ENCODE peak calls at places on chromosomes 4 and X, in ten cellular contexts. One of them, this sample, is unnamed.
A peak's percentile ranks its signal among the peaks of the same experiment; 100 is the strongest.

GRCh38 chr4:170026253-170026991 is at the start of gene MFAP3L:
- DNase-seq in AG04450: peak; percentile 63
- DNase-seq in GM23338: peak; percentile 91
- DNase-seq in brain microvascular endothelial cell: peak; percentile 81
- DNase-seq in epithelial cell of esophagus: peak; percentile 96
- DNase-seq in CD4-positive, alpha-beta T cell: peak; percentile 73
- DNase-seq in right lobe of liver: peak; percentile 94
- DNase-seq in lower lobe of right lung: peak; percentile 93
- DNase-seq in left ventricle myocardium inferior: peak; percentile 90
- DNase-seq in tibial nerve: peak; percentile 71
- DNase-seq in this sample: peak; percentile 95

GRCh38 chr4:61301285-61301684 is 101.2 kb downstream of the ADGRL3 start:
- DNase-seq in left ventricle myocardium inferior: no peak
- DNase-seq in epithelial cell of esophagus: no peak
- DNase-seq in right lobe of liver: no peak
- DNase-seq in brain microvascular endothelial cell: no peak
- DNase-seq in lower lobe of right lung: no peak
- DNase-seq in GM23338: no peak
- DNase-seq in tibial nerve: no peak
- DNase-seq in AG04450: no peak
- DNase-seq in CD4-positive, alpha-beta T cell: no peak
- DNase-seq in this sample: no peak

GRCh38 chr4:17780461-17781071 is 855 bp downstream of the FAM184B start:
- DNase-seq in AG04450: no peak
- DNase-seq in right lobe of liver: no peak
- DNase-seq in brain microvascular endothelial cell: no peak
- DNase-seq in left ventricle myocardium inferior: no peak
- DNase-seq in lower lobe of right lung: no peak
- DNase-seq in epithelial cell of esophagus: peak; percentile 14
- DNase-seq in CD4-positive, alpha-beta T cell: no peak
- DNase-seq in tibial nerve: no peak
- DNase-seq in GM23338: no peak
- DNase-seq in this sample: no peak

GRCh38 chr4:186700746-186701145 is 22.9 kb downstream of the FAT1 start:
- DNase-seq in left ventricle myocardium inferior: peak; percentile 65
- DNase-seq in AG04450: no peak
- DNase-seq in brain microvascular endothelial cell: peak; percentile 41
- DNase-seq in lower lobe of right lung: no peak
- DNase-seq in right lobe of liver: no peak
- DNase-seq in CD4-positive, alpha-beta T cell: no peak
- DNase-seq in GM23338: no peak
- DNase-seq in epithelial cell of esophagus: peak; percentile 63
- DNase-seq in tibial nerve: peak; percentile 71
- DNase-seq in this sample: no peak

GRCh38 chrX:13965531-13965930 is 64.2 kb downstream of the GEMIN8 start:
- DNase-seq in right lobe of liver: no peak
- DNase-seq in brain microvascular endothelial cell: no peak
- DNase-seq in left ventricle myocardium inferior: no peak
- DNase-seq in CD4-positive, alpha-beta T cell: no peak
- DNase-seq in lower lobe of right lung: no peak
- DNase-seq in tibial nerve: no peak
- DNase-seq in GM23338: peak; percentile 34
- DNase-seq in AG04450: no peak
- DNase-seq in epithelial cell of esophagus: no peak
- DNase-seq in this sample: no peak

GRCh38 chr4:31146366-31146765 is 426.2 kb downstream of the PCDH7 start:
- DNase-seq in brain microvascular endothelial cell: no peak
- DNase-seq in AG04450: no peak
- DNase-seq in GM23338: no peak
- DNase-seq in lower lobe of right lung: no peak
- DNase-seq in epithelial cell of esophagus: peak; percentile 28
- DNase-seq in left ventricle myocardium inferior: no peak
- DNase-seq in right lobe of liver: no peak
- DNase-seq in tibial nerve: no peak
- DNase-seq in CD4-positive, alpha-beta T cell: no peak
- DNase-seq in this sample: no peak

GRCh38 chr4:102268355-102268754 is 76.9 kb downstream of the SLC39A8 start:
- DNase-seq in left ventricle myocardium inferior: no peak
- DNase-seq in tibial nerve: no peak
- DNase-seq in AG04450: no peak
- DNase-seq in lower lobe of right lung: no peak
- DNase-seq in epithelial cell of esophagus: peak; percentile 35
- DNase-seq in brain microvascular endothelial cell: no peak
- DNase-seq in GM23338: no peak
- DNase-seq in CD4-positive, alpha-beta T cell: no peak
- DNase-seq in right lobe of liver: no peak
- DNase-seq in this sample: no peak

GRCh38 chrX:39450578-39450977 is 647.2 kb downstream of the BCOR start:
- DNase-seq in brain microvascular endothelial cell: no peak
- DNase-seq in AG04450: no peak
- DNase-seq in GM23338: peak; percentile 7
- DNase-seq in lower lobe of right lung: no peak
- DNase-seq in epithelial cell of esophagus: no peak
- DNase-seq in right lobe of liver: no peak
- DNase-seq in left ventricle myocardium inferior: no peak
- DNase-seq in tibial nerve: no peak
- DNase-seq in CD4-positive, alpha-beta T cell: no peak
- DNase-seq in this sample: no peak

GRCh38 chrX:41491267-41492004 is 44.3 kb downstream of the NYX start:
- DNase-seq in brain microvascular endothelial cell: peak; percentile 71
- DNase-seq in right lobe of liver: no peak
- DNase-seq in CD4-positive, alpha-beta T cell: no peak
- DNase-seq in AG04450: peak; percentile 78
- DNase-seq in left ventricle myocardium inferior: no peak
- DNase-seq in GM23338: peak; percentile 60
- DNase-seq in epithelial cell of esophagus: peak; percentile 90
- DNase-seq in tibial nerve: no peak
- DNase-seq in lower lobe of right lung: no peak
- DNase-seq in this sample: no peak

GRCh38 chr4:118941149-118941548 is 52.5 kb downstream of the SYNPO2 start:
- DNase-seq in brain microvascular endothelial cell: no peak
- DNase-seq in right lobe of liver: peak; percentile 80
- DNase-seq in CD4-positive, alpha-beta T cell: no peak
- DNase-seq in GM23338: no peak
- DNase-seq in AG04450: no peak
- DNase-seq in left ventricle myocardium inferior: no peak
- DNase-seq in tibial nerve: peak; percentile 24
- DNase-seq in lower lobe of right lung: no peak
- DNase-seq in epithelial cell of esophagus: peak; percentile 56
- DNase-seq in this sample: no peak

GRCh38 chrX:9825129-9825865 is 39.1 kb downstream of the SHROOM2 start:
- DNase-seq in tibial nerve: no peak
- DNase-seq in lower lobe of right lung: no peak
- DNase-seq in brain microvascular endothelial cell: no peak
- DNase-seq in GM23338: no peak
- DNase-seq in epithelial cell of esophagus: no peak
- DNase-seq in AG04450: no peak
- DNase-seq in left ventricle myocardium inferior: no peak
- DNase-seq in right lobe of liver: no peak
- DNase-seq in CD4-positive, alpha-beta T cell: no peak
- DNase-seq in this sample: no peak

GRCh38 chr4:2835978-2836377 is 7.7 kb upstream of the ADD1 start:
- DNase-seq in AG04450: no peak
- DNase-seq in tibial nerve: peak; percentile 11
- DNase-seq in lower lobe of right lung: no peak
- DNase-seq in right lobe of liver: peak; percentile 47
- DNase-seq in GM23338: no peak
- DNase-seq in epithelial cell of esophagus: no peak
- DNase-seq in left ventricle myocardium inferior: peak; percentile 11
- DNase-seq in brain microvascular endothelial cell: no peak
- DNase-seq in CD4-positive, alpha-beta T cell: no peak
- DNase-seq in this sample: no peak

GRCh38 chr4:150164956-150165355 is 86.7 kb downstream of the DCLK2 start:
- DNase-seq in CD4-positive, alpha-beta T cell: no peak
- DNase-seq in tibial nerve: no peak
- DNase-seq in left ventricle myocardium inferior: no peak
- DNase-seq in AG04450: no peak
- DNase-seq in lower lobe of right lung: no peak
- DNase-seq in GM23338: no peak
- DNase-seq in brain microvascular endothelial cell: no peak
- DNase-seq in right lobe of liver: no peak
- DNase-seq in epithelial cell of esophagus: peak; percentile 29
- DNase-seq in this sample: no peak

GRCh38 chr4:78058591-78059523 is 1.7 kb downstream of the FRAS1 start:
- DNase-seq in epithelial cell of esophagus: peak; percentile 72
- DNase-seq in right lobe of liver: peak; percentile 46
- DNase-seq in brain microvascular endothelial cell: peak; percentile 9
- DNase-seq in left ventricle myocardium inferior: peak; percentile 24
- DNase-seq in tibial nerve: no peak
- DNase-seq in CD4-positive, alpha-beta T cell: no peak
- DNase-seq in GM23338: peak; percentile 86
- DNase-seq in lower lobe of right lung: peak; percentile 61
- DNase-seq in AG04450: no peak
- DNase-seq in this sample: peak; percentile 57

GRCh38 chrX:45801554-45801953 is 600.9 kb upstream of the DIPK2B start:
- DNase-seq in GM23338: peak; percentile 38
- DNase-seq in left ventricle myocardium inferior: no peak
- DNase-seq in lower lobe of right lung: no peak
- DNase-seq in CD4-positive, alpha-beta T cell: no peak
- DNase-seq in tibial nerve: no peak
- DNase-seq in AG04450: no peak
- DNase-seq in brain microvascular endothelial cell: peak; percentile 24
- DNase-seq in epithelial cell of esophagus: peak; percentile 38
- DNase-seq in right lobe of liver: no peak
- DNase-seq in this sample: no peak
- TF ChIP-seq CTCF in GM23338: peak; percentile 18
- TF ChIP-seq CTCF in left ventricle myocardium inferior: peak; percentile 53
- TF ChIP-seq CTCF in lower lobe of right lung: peak; percentile 34
- TF ChIP-seq CTCF in CD4-positive, alpha-beta T cell: peak; percentile 44
- TF ChIP-seq CTCF in tibial nerve: no peak
- TF ChIP-seq CTCF in AG04450: no peak
- TF ChIP-seq CTCF in brain microvascular endothelial cell: peak; percentile 32
- TF ChIP-seq CTCF in epithelial cell of esophagus: peak; percentile 19
- TF ChIP-seq CTCF in right lobe of liver: peak; percentile 54
- TF ChIP-seq CTCF in this sample: no peak

GRCh38 chr4:56235714-56236113 is 151.6 kb downstream of the AASDH start:
- DNase-seq in epithelial cell of esophagus: no peak
- DNase-seq in AG04450: no peak
- DNase-seq in left ventricle myocardium inferior: no peak
- DNase-seq in GM23338: no peak
- DNase-seq in tibial nerve: no peak
- DNase-seq in lower lobe of right lung: no peak
- DNase-seq in brain microvascular endothelial cell: no peak
- DNase-seq in CD4-positive, alpha-beta T cell: no peak
- DNase-seq in right lobe of liver: no peak
- DNase-seq in this sample: no peak
- TF ChIP-seq CTCF in epithelial cell of esophagus: no peak
- TF ChIP-seq CTCF in AG04450: no peak
- TF ChIP-seq CTCF in left ventricle myocardium inferior: no peak
- TF ChIP-seq CTCF in GM23338: no peak
- TF ChIP-seq CTCF in tibial nerve: no peak
- TF ChIP-seq CTCF in lower lobe of right lung: no peak
- TF ChIP-seq CTCF in brain microvascular endothelial cell: no peak
- TF ChIP-seq CTCF in CD4-positive, alpha-beta T cell: no peak
- TF ChIP-seq CTCF in right lobe of liver: no peak
- TF ChIP-seq CTCF in this sample: no peak

DNA sequence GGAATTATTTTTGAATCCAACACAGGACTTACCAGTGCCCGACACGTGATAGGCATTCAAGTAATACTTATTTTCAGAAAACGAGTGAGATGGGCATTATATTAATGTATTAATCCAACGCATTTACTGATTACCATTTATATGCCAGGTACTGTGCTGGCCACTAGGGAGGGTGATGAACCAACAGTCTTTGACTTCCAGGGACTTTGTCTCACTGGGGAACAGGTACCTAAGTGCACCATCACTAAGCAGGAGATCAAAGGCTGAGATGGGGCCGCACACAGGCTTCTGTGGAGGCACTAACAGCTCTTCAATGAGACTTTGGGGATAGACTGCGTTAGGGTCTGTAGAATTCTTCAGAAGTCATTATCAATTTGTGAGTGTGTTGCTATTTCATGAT is 5.7 kb upstream of the TADA2B start:
- DNase-seq in tibial nerve: no peak
- DNase-seq in lower lobe of right lung: no peak
- DNase-seq in brain microvascular endothelial cell: no peak
- DNase-seq in right lobe of liver: no peak
- DNase-seq in CD4-positive, alpha-beta T cell: no peak
- DNase-seq in GM23338: peak; percentile 30
- DNase-seq in AG04450: no peak
- DNase-seq in left ventricle myocardium inferior: no peak
- DNase-seq in epithelial cell of esophagus: no peak
- DNase-seq in this sample: no peak
- TF ChIP-seq CTCF in tibial nerve: no peak
- TF ChIP-seq CTCF in lower lobe of right lung: no peak
- TF ChIP-seq CTCF in brain microvascular endothelial cell: peak; percentile 39
- TF ChIP-seq CTCF in right lobe of liver: peak; percentile 29
- TF ChIP-seq CTCF in CD4-positive, alpha-beta T cell: peak; percentile 18
- TF ChIP-seq CTCF in GM23338: peak; percentile 21
- TF ChIP-seq CTCF in AG04450: no peak
- TF ChIP-seq CTCF in left ventricle myocardium inferior: no peak
- TF ChIP-seq CTCF in epithelial cell of esophagus: peak; percentile 16
- TF ChIP-seq CTCF in this sample: no peak

GRCh38 chrX:46758956-46759644 is at the start of gene SLC9A7:
- DNase-seq in lower lobe of right lung: peak; percentile 88
- DNase-seq in left ventricle myocardium inferior: peak; percentile 63
- DNase-seq in GM23338: peak; percentile 73
- DNase-seq in tibial nerve: peak; percentile 43
- DNase-seq in AG04450: no peak
- DNase-seq in right lobe of liver: peak; percentile 82
- DNase-seq in brain microvascular endothelial cell: peak; percentile 59
- DNase-seq in epithelial cell of esophagus: peak; percentile 63
- DNase-seq in CD4-positive, alpha-beta T cell: peak; percentile 71
- DNase-seq in this sample: peak; percentile 84

GRCh38 chrX:46758163-46758955 is 559 bp downstream of the SLC9A7 start:
- DNase-seq in CD4-positive, alpha-beta T cell: peak; percentile 3
- DNase-seq in lower lobe of right lung: no peak
- DNase-seq in brain microvascular endothelial cell: no peak
- DNase-seq in left ventricle myocardium inferior: no peak
- DNase-seq in tibial nerve: no peak
- DNase-seq in GM23338: peak; percentile 18
- DNase-seq in AG04450: no peak
- DNase-seq in epithelial cell of esophagus: peak; percentile 32
- DNase-seq in right lobe of liver: peak; percentile 42
- DNase-seq in this sample: no peak

GRCh38 chrX:46757052-46757451 is 1.9 kb downstream of the SLC9A7 start:
- DNase-seq in tibial nerve: no peak
- DNase-seq in left ventricle myocardium inferior: no peak
- DNase-seq in GM23338: no peak
- DNase-seq in lower lobe of right lung: no peak
- DNase-seq in brain microvascular endothelial cell: no peak
- DNase-seq in AG04450: no peak
- DNase-seq in epithelial cell of esophagus: no peak
- DNase-seq in right lobe of liver: no peak
- DNase-seq in CD4-positive, alpha-beta T cell: no peak
- DNase-seq in this sample: no peak

GRCh38 chrX:46755656-46756055 is 3.3 kb downstream of the SLC9A7 start:
- DNase-seq in right lobe of liver: no peak
- DNase-seq in epithelial cell of esophagus: no peak
- DNase-seq in lower lobe of right lung: no peak
- DNase-seq in left ventricle myocardium inferior: no peak
- DNase-seq in tibial nerve: no peak
- DNase-seq in CD4-positive, alpha-beta T cell: no peak
- DNase-seq in brain microvascular endothelial cell: no peak
- DNase-seq in AG04450: no peak
- DNase-seq in GM23338: no peak
- DNase-seq in this sample: no peak

DNA sequence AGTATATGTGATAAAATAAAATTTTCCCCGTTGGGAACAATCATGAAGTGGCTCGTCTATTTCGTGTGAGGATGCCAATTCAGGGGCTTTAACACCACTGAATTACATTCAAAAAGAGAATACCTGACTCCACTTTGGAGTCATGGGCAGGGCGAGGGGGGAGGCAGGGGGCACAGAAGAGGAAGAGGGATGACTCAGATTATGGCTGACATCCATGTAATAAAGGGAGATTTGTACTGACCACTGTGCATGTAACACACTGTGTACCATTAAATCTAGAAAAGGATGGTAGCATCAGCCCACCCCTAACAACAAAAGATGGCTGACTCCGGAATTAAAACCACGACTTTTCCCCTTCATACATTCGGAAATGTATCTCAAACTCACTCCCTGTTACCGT is 1.3 kb downstream of the SLC9A7 start:
- DNase-seq in right lobe of liver: no peak
- DNase-seq in brain microvascular endothelial cell: no peak
- DNase-seq in epithelial cell of esophagus: no peak
- DNase-seq in CD4-positive, alpha-beta T cell: no peak
- DNase-seq in tibial nerve: no peak
- DNase-seq in AG04450: no peak
- DNase-seq in left ventricle myocardium inferior: no peak
- DNase-seq in lower lobe of right lung: no peak
- DNase-seq in GM23338: no peak
- DNase-seq in this sample: no peak
- TF ChIP-seq CTCF in right lobe of liver: no peak
- TF ChIP-seq CTCF in brain microvascular endothelial cell: no peak
- TF ChIP-seq CTCF in epithelial cell of esophagus: no peak
- TF ChIP-seq CTCF in CD4-positive, alpha-beta T cell: no peak
- TF ChIP-seq CTCF in tibial nerve: no peak
- TF ChIP-seq CTCF in AG04450: no peak
- TF ChIP-seq CTCF in left ventricle myocardium inferior: no peak
- TF ChIP-seq CTCF in lower lobe of right lung: no peak
- TF ChIP-seq CTCF in GM23338: no peak
- TF ChIP-seq CTCF in this sample: no peak

This sample was measured in mesothelial cell of epicardium.